ENCODE peak calls at places on chromosome 19, in four cellular contexts. A is tibial artery, Z is H9, M is heart left ventricle. N is an unnamed sample.
A peak's percentile ranks its signal among the peaks of the same experiment; 100 is the strongest.

GRCh38 chr19:10808937-10809655 is 26.9 kb downstream of the TMED1 start:
- DNase-seq in A (no peak), Z (no peak), M (no peak), N (no peak)

GRCh38 chr19:18502236-18502632 is 19.6 kb downstream of the ELL start:
- DNase-seq in A (no peak), Z (no peak), M (no peak), N (no peak)

GRCh38 chr19:35054626-35055025 is 13.1 kb downstream of the HPN start:
- DNase-seq in A (no peak), Z (no peak), M (no peak), N (no peak)

GRCh38 chr19:17590780-17591688 is 35.6 kb downstream of the COLGALT1 start:
- DNase-seq in A (no peak), Z (no peak), M (no peak), N (no peak)

GRCh38 chr19:21101511-21102242 is 19.7 kb downstream of the ZNF714 start:
- DNase-seq in A (no peak), Z (no peak), M (no peak), N (no peak)

GRCh38 chr19:18419699-18420460 is 682 bp downstream of the SSBP4 start:
- DNase-seq in A (peak; percentile 75), Z (no peak), M (no peak), N (no peak)

GRCh38 chr19:55247621-55248099 is 11.2 kb downstream of the PPP6R1 start:
- DNase-seq in A (no peak), Z (no peak), M (peak; percentile 58), N (no peak)

GRCh38 chr19:39390460-39390758 is 497 bp downstream of the PAF1 start:
- DNase-seq in A (no peak), Z (no peak), M (no peak), N (no peak)

GRCh38 chr19:29415507-29415906 is 110.3 kb upstream of the VSTM2B start:
- DNase-seq in A (no peak), Z (peak; percentile 75), M (no peak), N (no peak)

GRCh38 chr19:38564981-38565685 is 52.6 kb downstream of the MAP4K1 start:
- DNase-seq in A (no peak), Z (peak; percentile 47), M (no peak), N (no peak)

GRCh38 chr19:28577199-28577598 is 635.8 kb downstream of the UQCRFS1 start:
- DNase-seq in A (no peak), Z (no peak), M (no peak), N (no peak)

GRCh38 chr19:3586124-3586626 is 897 bp downstream of the GIPC3 start:
- DNase-seq in A (no peak), Z (peak; percentile 65), M (no peak), N (no peak)

GRCh38 chr19:52963229-52963760 is 614 bp upstream of the ZNF816 start:
- DNase-seq in A (peak; percentile 66), Z (peak; percentile 39), M (no peak), N (no peak)

GRCh38 chr19:1067341-1068103 is 555 bp downstream of the ARHGAP45 start:
- DNase-seq in A (no peak), Z (no peak), M (no peak), N (no peak)

GRCh38 chr19:16876904-16877361 is 11.9 kb upstream of the F2RL3 start:
- DNase-seq in A (no peak), Z (no peak), M (peak; percentile 44), N (no peak)

GRCh38 chr19:1747285-1748114 is 5.8 kb upstream of the ONECUT3 start:
- DNase-seq in A (no peak), Z (peak; percentile 85), M (no peak), N (no peak)

GRCh38 chr19:41226053-41226873 is 7.2 kb downstream of the AXL start:
- DNase-seq in A (peak; percentile 92), Z (peak; percentile 67), M (peak; percentile 70), N (no peak)

GRCh38 chr19:58229255-58229639 is 533 bp downstream of the ZNF544 start:
- DNase-seq in A (no peak), Z (peak; percentile 55), M (no peak), N (no peak)

GRCh38 chr19:2544576-2545415 is 68.9 kb downstream of the GADD45B start:
- DNase-seq in A (peak; percentile 66), Z (no peak), M (no peak), N (no peak)

GRCh38 chr19:18233224-18233825 is 7.1 kb upstream of the PDE4C start:
- DNase-seq in A (no peak), Z (peak; percentile 86), M (peak; percentile 32), N (no peak)

GRCh38 chr19:4582112-4582553 is 22.6 kb upstream of the SEMA6B start:
- DNase-seq in A (no peak), Z (no peak), M (no peak), N (no peak)

GRCh38 chr19:49497047-49497789 is 984 bp downstream of the RPS11 start:
- DNase-seq in A (no peak), Z (peak; percentile 54), M (peak; percentile 63), N (no peak)

DNA sequence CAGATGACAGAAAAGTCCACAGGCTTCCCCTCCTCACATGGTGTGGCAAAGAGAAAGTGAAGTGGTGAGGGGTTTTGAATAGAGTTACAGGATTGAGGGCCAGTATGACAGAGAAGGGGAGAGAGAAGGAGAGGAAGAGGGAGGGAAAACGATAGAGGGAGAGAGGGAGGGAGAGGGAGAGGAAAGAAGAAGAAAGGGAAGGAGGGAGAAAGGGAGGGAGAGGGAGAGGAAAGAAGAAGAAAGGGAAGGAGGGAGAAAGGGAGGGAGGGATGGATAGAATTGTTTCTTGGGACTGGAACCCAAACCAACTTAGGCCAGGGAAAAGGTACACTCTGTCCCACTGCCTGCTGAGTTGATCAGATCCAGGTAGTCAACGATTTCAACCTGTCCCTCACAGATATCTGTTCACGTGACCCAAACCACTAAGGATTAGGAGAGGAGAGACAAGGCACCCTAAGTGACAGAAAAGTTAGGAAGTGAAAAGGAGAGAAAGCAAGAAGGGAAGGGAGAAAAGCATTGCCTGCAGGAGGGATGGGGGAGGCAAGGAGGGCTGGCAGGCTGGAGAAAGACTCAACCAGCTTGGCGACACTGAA is 8.1 kb upstream of the IGFL3 start:
- DNase-seq in A (no peak), Z (no peak), M (no peak), N (no peak)
- H3K27ac ChIP-seq in A (peak overlapping the region; percentile 70), Z (peak overlapping the region; percentile 87), M (peak overlapping the region; percentile 58), N (peak overlapping the region; percentile 27)

GRCh38 chr19:54041969-54042606 is 21.6 kb downstream of the VSTM1 start:
- DNase-seq in A (no peak), Z (peak; percentile 40), M (no peak), N (no peak)
- H3K27ac ChIP-seq in A (no peak overlapping the region), Z (no peak overlapping the region), M (no peak overlapping the region), N (no peak overlapping the region)

DNA sequence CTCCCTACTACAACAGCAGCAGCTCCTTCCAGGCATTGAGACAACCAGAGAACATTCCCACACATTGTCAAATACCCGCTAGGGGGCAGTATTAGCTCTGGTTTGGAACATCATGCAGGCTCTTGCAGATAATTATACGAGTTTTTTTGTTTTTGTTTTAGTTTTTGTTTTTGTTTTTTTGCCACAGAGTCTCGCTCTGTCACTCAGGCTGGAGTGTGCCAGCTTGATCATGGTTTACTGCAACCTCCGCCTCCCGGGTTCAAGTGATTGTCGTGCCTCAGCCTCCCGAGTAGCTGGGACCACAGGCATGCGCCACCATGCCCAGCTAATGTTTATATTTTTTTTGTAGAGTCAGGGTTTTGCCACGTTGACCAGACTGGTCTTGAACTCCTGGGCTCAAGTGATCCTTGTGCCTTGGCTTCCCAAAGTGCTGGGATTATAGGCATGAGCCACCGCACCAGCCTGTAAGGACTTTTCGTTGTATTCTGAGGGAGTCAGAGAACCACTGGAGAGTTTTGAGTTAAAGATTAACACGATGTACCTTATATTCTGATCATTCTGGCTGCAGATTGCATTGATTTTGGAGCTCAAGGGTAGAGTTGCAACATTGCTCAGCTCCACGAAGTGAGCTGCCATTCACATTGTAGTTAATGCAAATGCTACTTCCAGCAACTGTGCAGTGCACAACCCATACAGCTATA is 41.7 kb upstream of the CEACAM20 start:
- DNase-seq in A (no peak), Z (peak; percentile 77), M (peak; percentile 65), N (peak; percentile 59)
- H3K27ac ChIP-seq in A (no peak overlapping the region), Z (no peak overlapping the region), M (no peak overlapping the region), N (no peak overlapping the region)

GRCh38 chr19:33819496-33819874 is 22.8 kb downstream of the KCTD15 start:
- DNase-seq in A (no peak), Z (no peak), M (no peak), N (no peak)
- H3K27ac ChIP-seq in A (peak overlapping the region; percentile 85), Z (no peak overlapping the region), M (peak overlapping the region; percentile 86), N (peak overlapping the region; percentile 78)

GRCh38 chr19:13782537-13782936 is 8.3 kb downstream of the C19orf53 start:
- DNase-seq in A (no peak), Z (no peak), M (no peak), N (no peak)
- H3K27ac ChIP-seq in A (peak overlapping the region; percentile 63), Z (no peak overlapping the region), M (no peak overlapping the region), N (no peak overlapping the region)

GRCh38 chr19:15584095-15584494 is 30.9 kb upstream of the CYP4F8 start:
- DNase-seq in A (no peak), Z (no peak), M (no peak), N (no peak)
- H3K27ac ChIP-seq in A (no peak overlapping the region), Z (no peak overlapping the region), M (no peak overlapping the region), N (no peak overlapping the region)

DNA sequence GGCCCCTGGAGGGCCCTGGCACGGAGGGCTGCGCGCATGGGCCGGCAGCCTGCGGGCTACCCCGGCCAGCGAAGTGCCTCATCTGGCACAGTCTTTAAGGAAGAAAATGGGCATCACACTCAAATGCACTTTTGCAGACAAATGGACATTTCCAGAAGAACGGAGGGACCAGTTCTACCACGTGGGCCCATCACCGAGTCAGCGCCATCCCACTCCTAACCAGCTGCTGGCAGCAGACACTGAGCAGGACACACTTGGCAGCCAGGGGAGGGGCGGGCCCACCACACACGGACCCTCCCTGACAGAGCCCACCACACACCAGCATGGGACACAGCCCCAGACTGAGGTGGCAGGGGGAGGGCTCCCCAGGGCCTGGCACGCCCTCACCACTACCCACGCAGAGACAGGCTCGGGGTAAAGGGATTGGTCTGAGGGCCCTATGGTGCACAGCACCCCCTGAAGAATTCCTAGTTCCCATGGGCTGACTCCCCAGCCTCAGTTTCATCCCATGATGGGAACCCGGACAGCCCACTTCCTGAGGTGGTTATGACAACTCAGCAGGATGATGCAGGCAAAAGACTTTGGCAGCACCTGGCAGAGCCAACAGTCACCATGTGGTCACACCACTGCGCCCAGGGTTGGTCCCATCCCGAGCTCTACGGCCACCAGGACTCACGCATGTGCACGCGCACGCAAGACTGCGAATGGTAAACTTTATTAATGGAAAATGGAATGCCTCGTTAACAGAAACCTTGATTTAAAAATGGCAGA is 18.7 kb upstream of the TINCR start:
- DNase-seq in A (no peak), Z (no peak), M (no peak), N (no peak)
- H3K27ac ChIP-seq in A (peak overlapping the region; percentile 44), Z (no peak overlapping the region), M (peak overlapping the region; percentile 45), N (no peak overlapping the region)